ENCODE peak calls at places on chromosomes 11 and 22, in seven cellular contexts. One of them, this sample, is unnamed.

GRCh38 chr11:129894281-129895125 is 875 bp downstream of the NFRKB start:
- DNase-seq in HEK293T: no peak
- DNase-seq in head of caudate nucleus: peak
- DNase-seq in NCI-H1436: no peak
- DNase-seq in type B pancreatic cell: no peak
- DNase-seq in renal cortical epithelial cell: peak
- DNase-seq in upper lobe of left lung: no peak
- DNase-seq in this sample: no peak

GRCh38 chr11:134555510-134555909 is 143.5 kb upstream of the B3GAT1 start:
- DNase-seq in head of caudate nucleus: no peak
- DNase-seq in NCI-H1436: no peak
- DNase-seq in upper lobe of left lung: no peak
- DNase-seq in HEK293T: no peak
- DNase-seq in renal cortical epithelial cell: no peak
- DNase-seq in type B pancreatic cell: no peak
- DNase-seq in this sample: peak

GRCh38 chr11:130785376-130786110 is 130.7 kb downstream of the SNX19 start:
- DNase-seq in upper lobe of left lung: no peak
- DNase-seq in type B pancreatic cell: no peak
- DNase-seq in HEK293T: no peak
- DNase-seq in NCI-H1436: no peak
- DNase-seq in renal cortical epithelial cell: peak
- DNase-seq in head of caudate nucleus: no peak
- DNase-seq in this sample: no peak

GRCh38 chr11:130947058-130947457 is 30.8 kb upstream of the SNX19 start:
- DNase-seq in upper lobe of left lung: no peak
- DNase-seq in type B pancreatic cell: no peak
- DNase-seq in HEK293T: no peak
- DNase-seq in head of caudate nucleus: no peak
- DNase-seq in renal cortical epithelial cell: no peak
- DNase-seq in NCI-H1436: no peak
- DNase-seq in this sample: no peak

GRCh38 chr22:31451709-31452571 is 37.7 kb downstream of the EIF4ENIF1 start:
- DNase-seq in type B pancreatic cell: no peak
- DNase-seq in HEK293T: peak
- DNase-seq in NCI-H1436: no peak
- DNase-seq in head of caudate nucleus: no peak
- DNase-seq in renal cortical epithelial cell: peak
- DNase-seq in upper lobe of left lung: no peak
- DNase-seq in this sample: no peak

GRCh38 chr11:61627831-61628753 is 47.2 kb upstream of the SYT7 start:
- DNase-seq in renal cortical epithelial cell: peak
- DNase-seq in HEK293T: peak
- DNase-seq in head of caudate nucleus: peak
- DNase-seq in type B pancreatic cell: no peak
- DNase-seq in NCI-H1436: peak
- DNase-seq in upper lobe of left lung: peak
- DNase-seq in this sample: no peak

GRCh38 chr22:50027639-50028537 is 15.3 kb upstream of the IL17REL start:
- DNase-seq in type B pancreatic cell: peak
- DNase-seq in upper lobe of left lung: peak
- DNase-seq in HEK293T: no peak
- DNase-seq in renal cortical epithelial cell: peak
- DNase-seq in NCI-H1436: no peak
- DNase-seq in head of caudate nucleus: peak
- DNase-seq in this sample: no peak

GRCh38 chr22:32823024-32823730 is 21.7 kb downstream of the TIMP3 start:
- DNase-seq in head of caudate nucleus: no peak
- DNase-seq in renal cortical epithelial cell: peak
- DNase-seq in upper lobe of left lung: no peak
- DNase-seq in HEK293T: peak
- DNase-seq in NCI-H1436: no peak
- DNase-seq in type B pancreatic cell: no peak
- DNase-seq in this sample: no peak

GRCh38 chr11:107916671-107917241 is 11.5 kb upstream of the RAB39A start:
- DNase-seq in head of caudate nucleus: peak
- DNase-seq in renal cortical epithelial cell: no peak
- DNase-seq in upper lobe of left lung: no peak
- DNase-seq in NCI-H1436: no peak
- DNase-seq in HEK293T: peak
- DNase-seq in type B pancreatic cell: no peak
- DNase-seq in this sample: no peak

GRCh38 chr11:60084866-60085265 is 3.6 kb upstream of the MS4A2 start:
- DNase-seq in HEK293T: no peak
- DNase-seq in type B pancreatic cell: no peak
- DNase-seq in upper lobe of left lung: no peak
- DNase-seq in NCI-H1436: no peak
- DNase-seq in renal cortical epithelial cell: no peak
- DNase-seq in head of caudate nucleus: no peak
- DNase-seq in this sample: no peak

GRCh38 chr11:3060436-3061025 is 3.3 kb upstream of the CARS1 start:
- DNase-seq in renal cortical epithelial cell: no peak
- DNase-seq in type B pancreatic cell: no peak
- DNase-seq in HEK293T: no peak
- DNase-seq in NCI-H1436: no peak
- DNase-seq in head of caudate nucleus: no peak
- DNase-seq in upper lobe of left lung: no peak
- DNase-seq in this sample: no peak

This sample was measured in ascending aorta.